ENCODE peak calls at places on chromosomes 1 and 21, in six cellular contexts. One of them, this sample, is unnamed.

GRCh38 chr1:192654607-192655389 is 18.9 kb downstream of the RGS13 start:
- DNase-seq in IMR-90: peak
- DNase-seq in neuronal stem cell: no peak
- DNase-seq in mesendoderm: no peak
- DNase-seq in mesenchymal stem cell: peak
- DNase-seq in H1: no peak
- DNase-seq in this sample: no peak

GRCh38 chr1:31767225-31767624 is 3.1 kb upstream of the ADGRB2 start:
- DNase-seq in IMR-90: no peak
- DNase-seq in neuronal stem cell: no peak
- DNase-seq in mesendoderm: no peak
- DNase-seq in mesenchymal stem cell: no peak
- DNase-seq in H1: no peak
- DNase-seq in this sample: no peak

GRCh38 chr21:36744560-36745231 is 45.8 kb downstream of the SIM2 start:
- DNase-seq in IMR-90: no peak
- DNase-seq in neuronal stem cell: no peak
- DNase-seq in mesendoderm: no peak
- DNase-seq in mesenchymal stem cell: no peak
- DNase-seq in H1: no peak
- DNase-seq in this sample: no peak

GRCh38 chr1:226407497-226408284 is at the start of gene PARP1:
- DNase-seq in IMR-90: peak
- DNase-seq in neuronal stem cell: peak
- DNase-seq in mesendoderm: peak
- DNase-seq in mesenchymal stem cell: peak
- DNase-seq in H1: peak
- DNase-seq in this sample: peak

GRCh38 chr1:25619101-25619890 is 2.7 kb downstream of the MAN1C1 start:
- DNase-seq in IMR-90: peak
- DNase-seq in neuronal stem cell: peak
- DNase-seq in mesendoderm: peak
- DNase-seq in mesenchymal stem cell: peak
- DNase-seq in H1: peak
- DNase-seq in this sample: peak

GRCh38 chr1:230821346-230821745 is 47.0 kb downstream of the C1orf198 start:
- DNase-seq in IMR-90: no peak
- DNase-seq in neuronal stem cell: no peak
- DNase-seq in mesendoderm: no peak
- DNase-seq in mesenchymal stem cell: no peak
- DNase-seq in H1: no peak
- DNase-seq in this sample: no peak

GRCh38 chr21:39788383-39788782 is 43.4 kb downstream of the IGSF5 start:
- DNase-seq in IMR-90: peak
- DNase-seq in neuronal stem cell: peak
- DNase-seq in mesendoderm: peak
- DNase-seq in mesenchymal stem cell: peak
- DNase-seq in H1: peak
- DNase-seq in this sample: peak

GRCh38 chr1:29470087-29470787 is 233.9 kb downstream of the PTPRU start:
- DNase-seq in IMR-90: no peak
- DNase-seq in neuronal stem cell: no peak
- DNase-seq in mesendoderm: peak
- DNase-seq in mesenchymal stem cell: no peak
- DNase-seq in H1: no peak
- DNase-seq in this sample: peak

GRCh38 chr1:213277036-213277435 is 226.0 kb downstream of the RPS6KC1 start:
- DNase-seq in IMR-90: no peak
- DNase-seq in neuronal stem cell: no peak
- DNase-seq in mesendoderm: no peak
- DNase-seq in mesenchymal stem cell: peak
- DNase-seq in H1: no peak
- DNase-seq in this sample: no peak

GRCh38 chr1:38334930-38335592 is 288.5 kb upstream of the POU3F1 start:
- DNase-seq in IMR-90: no peak
- DNase-seq in neuronal stem cell: no peak
- DNase-seq in mesendoderm: no peak
- DNase-seq in mesenchymal stem cell: no peak
- DNase-seq in H1: no peak
- DNase-seq in this sample: no peak

GRCh38 chr1:51664412-51665240 is 47.7 kb downstream of the OSBPL9 start:
- DNase-seq in IMR-90: peak
- DNase-seq in neuronal stem cell: no peak
- DNase-seq in mesendoderm: no peak
- DNase-seq in mesenchymal stem cell: peak
- DNase-seq in H1: no peak
- DNase-seq in this sample: no peak

GRCh38 chr1:68459796-68460195 is 10.0 kb upstream of the RPE65 start:
- DNase-seq in IMR-90: peak
- DNase-seq in neuronal stem cell: no peak
- DNase-seq in mesendoderm: no peak
- DNase-seq in mesenchymal stem cell: peak
- DNase-seq in H1: no peak
- DNase-seq in this sample: no peak

GRCh38 chr1:224300346-224300745 is 29.6 kb downstream of the NVL start:
- DNase-seq in IMR-90: peak
- DNase-seq in neuronal stem cell: no peak
- DNase-seq in mesendoderm: no peak
- DNase-seq in mesenchymal stem cell: peak
- DNase-seq in H1: no peak
- DNase-seq in this sample: no peak

DNA sequence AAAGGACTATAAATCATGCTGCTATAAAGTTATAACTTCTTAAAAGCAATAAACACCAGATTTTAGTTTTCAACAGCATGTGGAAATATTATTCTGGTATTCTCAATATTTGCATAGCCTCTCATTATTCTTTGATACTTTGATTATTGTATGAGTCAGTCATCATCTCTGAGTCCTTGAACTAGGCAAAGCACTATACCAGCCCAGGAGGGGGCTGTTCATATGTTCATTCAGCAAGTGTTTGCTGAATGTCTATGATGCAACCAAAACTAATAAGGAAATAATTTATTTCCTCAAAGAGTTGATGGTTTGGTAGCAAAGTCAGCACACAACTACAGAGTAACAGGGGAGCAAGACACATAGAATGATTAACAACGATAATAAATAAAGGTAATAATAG is 175.6 kb upstream of the C1orf105 start:
- DNase-seq in IMR-90: no peak
- DNase-seq in neuronal stem cell: no peak
- DNase-seq in mesendoderm: no peak
- DNase-seq in mesenchymal stem cell: no peak
- DNase-seq in H1: no peak
- DNase-seq in this sample: no peak
- H3K9ac ChIP-seq in IMR-90: no peak
- H3K9ac ChIP-seq in neuronal stem cell: no peak
- H3K9ac ChIP-seq in mesendoderm: no peak
- H3K9ac ChIP-seq in mesenchymal stem cell: no peak
- H3K9ac ChIP-seq in H1: no peak
- H3K9ac ChIP-seq in this sample: no peak

GRCh38 chr1:10107985-10108663 is 75.4 kb downstream of the UBE4B start:
- DNase-seq in IMR-90: peak
- DNase-seq in neuronal stem cell: no peak
- DNase-seq in mesendoderm: peak
- DNase-seq in mesenchymal stem cell: peak
- DNase-seq in H1: no peak
- DNase-seq in this sample: no peak

GRCh38 chr1:10106756-10107479 is 74.2 kb downstream of the UBE4B start:
- DNase-seq in IMR-90: no peak
- DNase-seq in neuronal stem cell: no peak
- DNase-seq in mesendoderm: no peak
- DNase-seq in mesenchymal stem cell: no peak
- DNase-seq in H1: no peak
- DNase-seq in this sample: no peak

GRCh38 chr1:10104844-10105243 is 72.1 kb downstream of the UBE4B start:
- DNase-seq in IMR-90: no peak
- DNase-seq in neuronal stem cell: no peak
- DNase-seq in mesendoderm: no peak
- DNase-seq in mesenchymal stem cell: no peak
- DNase-seq in H1: no peak
- DNase-seq in this sample: no peak

GRCh38 chr1:10105484-10105883 is 72.7 kb downstream of the UBE4B start:
- DNase-seq in IMR-90: no peak
- DNase-seq in neuronal stem cell: no peak
- DNase-seq in mesendoderm: no peak
- DNase-seq in mesenchymal stem cell: no peak
- DNase-seq in H1: no peak
- DNase-seq in this sample: no peak

DNA sequence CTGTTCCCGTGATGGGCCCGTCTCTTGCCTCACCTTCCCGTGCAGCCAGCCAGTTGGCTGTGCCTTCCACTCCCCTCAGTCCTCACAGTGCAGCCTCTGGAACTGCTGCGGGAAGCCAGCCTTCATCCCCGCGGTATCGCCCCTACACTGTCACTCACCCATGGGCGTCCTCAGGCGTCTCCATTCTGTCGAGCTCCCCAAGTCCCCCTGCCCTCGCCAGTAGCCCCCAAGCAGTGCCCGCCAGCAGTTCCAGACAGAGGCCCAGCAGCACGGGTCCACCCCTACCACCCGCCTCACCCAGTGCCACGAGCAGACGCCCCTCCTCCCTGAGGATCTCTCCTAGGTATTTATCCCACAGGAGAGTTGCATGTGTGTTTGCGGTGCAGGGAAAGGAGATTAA is 73.5 kb downstream of the UBE4B start:
- DNase-seq in IMR-90: no peak
- DNase-seq in neuronal stem cell: no peak
- DNase-seq in mesendoderm: no peak
- DNase-seq in mesenchymal stem cell: no peak
- DNase-seq in H1: no peak
- DNase-seq in this sample: no peak
- H3K27ac ChIP-seq in IMR-90: no peak
- H3K27ac ChIP-seq in neuronal stem cell: no peak
- H3K27ac ChIP-seq in mesendoderm: no peak
- H3K27ac ChIP-seq in mesenchymal stem cell: no peak
- H3K27ac ChIP-seq in H1: no peak
- H3K27ac ChIP-seq in this sample: no peak

GRCh38 chr1:92399076-92399475 is 87.6 kb downstream of the GFI1 start:
- DNase-seq in IMR-90: no peak
- DNase-seq in neuronal stem cell: no peak
- DNase-seq in mesendoderm: no peak
- DNase-seq in mesenchymal stem cell: no peak
- DNase-seq in H1: no peak
- DNase-seq in this sample: no peak

GRCh38 chr1:92398519-92398918 is 88.2 kb downstream of the GFI1 start:
- DNase-seq in IMR-90: no peak
- DNase-seq in neuronal stem cell: no peak
- DNase-seq in mesendoderm: no peak
- DNase-seq in mesenchymal stem cell: no peak
- DNase-seq in H1: no peak
- DNase-seq in this sample: no peak
- H2BK15ac ChIP-seq in IMR-90: no peak
- H2BK15ac ChIP-seq in neuronal stem cell: no peak
- H2BK15ac ChIP-seq in mesendoderm: no peak
- H2BK15ac ChIP-seq in mesenchymal stem cell: no peak
- H2BK15ac ChIP-seq in H1: no peak
- H2BK15ac ChIP-seq in this sample: no peak

GRCh38 chr1:54464031-54464476 is 57.9 kb upstream of the SSBP3 start:
- DNase-seq in IMR-90: no peak
- DNase-seq in neuronal stem cell: no peak
- DNase-seq in mesendoderm: no peak
- DNase-seq in mesenchymal stem cell: no peak
- DNase-seq in H1: no peak
- DNase-seq in this sample: no peak
- H3K9ac ChIP-seq in IMR-90: no peak
- H3K9ac ChIP-seq in neuronal stem cell: no peak
- H3K9ac ChIP-seq in mesendoderm: peak
- H3K9ac ChIP-seq in mesenchymal stem cell: no peak
- H3K9ac ChIP-seq in H1: no peak
- H3K9ac ChIP-seq in this sample: no peak

DNA sequence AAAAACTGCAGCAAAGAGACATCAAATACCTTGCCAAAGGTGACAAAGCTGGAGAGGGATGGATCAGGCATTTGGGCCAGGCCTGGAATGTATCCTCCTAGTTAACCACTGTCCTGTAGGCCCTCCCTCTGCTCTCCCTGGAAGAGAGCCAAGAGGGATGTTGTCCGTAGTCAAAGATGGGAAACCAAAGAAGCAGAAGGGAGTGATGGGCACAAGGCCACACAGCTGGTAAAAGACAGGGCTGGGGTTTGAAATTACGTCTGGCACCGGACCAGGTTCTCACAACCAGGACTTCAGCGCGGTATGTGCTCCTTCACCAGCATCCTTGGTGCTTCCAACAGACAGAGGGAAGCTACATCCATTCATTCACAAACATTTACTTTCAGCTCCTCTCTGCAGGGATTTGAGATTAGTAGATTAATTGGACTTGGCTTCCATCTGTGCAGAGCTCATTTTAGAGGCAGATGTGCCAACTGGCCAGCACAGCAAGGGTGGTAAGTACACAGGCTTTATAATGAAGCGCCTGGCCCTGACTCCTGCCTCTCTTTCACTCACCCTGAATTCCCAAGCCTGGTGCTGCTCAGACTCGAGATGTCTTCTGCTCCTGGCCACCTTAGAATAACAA is 191.2 kb downstream of the TRABD2B start:
- DNase-seq in IMR-90: no peak
- DNase-seq in neuronal stem cell: no peak
- DNase-seq in mesendoderm: no peak
- DNase-seq in mesenchymal stem cell: no peak
- DNase-seq in H1: no peak
- DNase-seq in this sample: no peak
- H3K27ac ChIP-seq in IMR-90: no peak
- H3K27ac ChIP-seq in neuronal stem cell: no peak
- H3K27ac ChIP-seq in mesendoderm: no peak
- H3K27ac ChIP-seq in mesenchymal stem cell: no peak
- H3K27ac ChIP-seq in H1: no peak
- H3K27ac ChIP-seq in this sample: no peak

GRCh38 chr1:150259217-150259616 is 1.6 kb downstream of the CA14 start:
- DNase-seq in IMR-90: no peak
- DNase-seq in neuronal stem cell: no peak
- DNase-seq in mesendoderm: no peak
- DNase-seq in mesenchymal stem cell: no peak
- DNase-seq in H1: no peak
- DNase-seq in this sample: no peak
- H2BK15ac ChIP-seq in IMR-90: no peak
- H2BK15ac ChIP-seq in neuronal stem cell: peak
- H2BK15ac ChIP-seq in mesendoderm: no peak
- H2BK15ac ChIP-seq in mesenchymal stem cell: no peak
- H2BK15ac ChIP-seq in H1: no peak
- H2BK15ac ChIP-seq in this sample: no peak

GRCh38 chr1:6170742-6171201 is 9.3 kb downstream of the CHD5 start:
- DNase-seq in IMR-90: no peak
- DNase-seq in neuronal stem cell: no peak
- DNase-seq in mesendoderm: no peak
- DNase-seq in mesenchymal stem cell: no peak
- DNase-seq in H1: no peak
- DNase-seq in this sample: no peak
- H3K9ac ChIP-seq in IMR-90: no peak
- H3K9ac ChIP-seq in neuronal stem cell: no peak
- H3K9ac ChIP-seq in mesendoderm: no peak
- H3K9ac ChIP-seq in mesenchymal stem cell: no peak
- H3K9ac ChIP-seq in H1: no peak
- H3K9ac ChIP-seq in this sample: no peak

DNA sequence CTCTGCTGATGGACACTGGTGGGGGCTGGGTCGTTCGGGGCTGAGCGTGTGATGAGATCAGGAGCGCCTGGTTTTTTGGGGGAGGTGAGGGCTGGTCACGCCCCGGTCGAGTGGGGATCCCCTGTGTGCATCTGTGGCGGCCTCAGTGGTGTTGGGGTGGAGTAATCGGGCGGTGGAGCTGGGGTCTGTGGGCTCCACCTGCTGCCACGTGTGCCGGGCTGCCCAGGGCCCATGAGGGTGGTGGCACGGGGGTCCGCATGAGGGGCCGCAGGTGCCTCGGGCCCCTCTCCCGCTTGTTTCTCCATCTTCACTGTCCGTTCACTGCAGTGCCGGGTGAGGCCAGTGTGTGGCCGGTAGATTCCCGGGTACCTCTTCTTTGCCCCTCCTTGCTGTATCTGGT is 17.2 kb downstream of the PRKCZ start:
- DNase-seq in IMR-90: no peak
- DNase-seq in neuronal stem cell: no peak
- DNase-seq in mesendoderm: no peak
- DNase-seq in mesenchymal stem cell: no peak
- DNase-seq in H1: no peak
- DNase-seq in this sample: no peak
- H3K27ac ChIP-seq in IMR-90: no peak
- H3K27ac ChIP-seq in neuronal stem cell: no peak
- H3K27ac ChIP-seq in mesendoderm: no peak
- H3K27ac ChIP-seq in mesenchymal stem cell: no peak
- H3K27ac ChIP-seq in H1: no peak
- H3K27ac ChIP-seq in this sample: no peak